ENCODE peak calls at places on chromosomes 2 and 18, in five cellular contexts. Y is stimulated activated CD8-positive, alpha-beta memory T cell treated with anti-CD3 and anti-CD28 coated beads, Interleukin-7, amount 100 ng/mL, for 24 hours; V is CD4-positive, CD25-positive, alpha-beta regulatory T cell; C is RWPE2; B is T-helper 1 cell. H is an unnamed sample.
A peak's percentile ranks its signal among the peaks of the same experiment; 100 is the strongest.

GRCh38 chr2:235495373-235496238 is 1.8 kb downstream of the AGAP1 start:
- DNase-seq in Y (no peak), V (no peak), C (no peak), B (no peak), H (no peak)

GRCh38 chr2:239291505-239292350 is 109.1 kb downstream of the HDAC4 start:
- DNase-seq in Y (no peak), V (no peak), C (peak; percentile 19), B (no peak), H (no peak)

GRCh38 chr2:97678217-97678762 is 8.8 kb downstream of the C2orf92 start:
- DNase-seq in Y (no peak), V (no peak), C (no peak), B (no peak), H (no peak)

GRCh38 chr2:147242445-147242844 is 602.4 kb upstream of the ACVR2A start:
- DNase-seq in Y (no peak), V (no peak), C (no peak), B (no peak), H (no peak)

GRCh38 chr2:25885933-25886332 is 7.6 kb upstream of the ASXL2 start:
- DNase-seq in Y (no peak), V (no peak), C (no peak), B (no peak), H (no peak)

GRCh38 chr2:30410217-30410616 is 36.8 kb upstream of the LCLAT1 start:
- DNase-seq in Y (no peak), V (no peak), C (no peak), B (no peak), H (no peak)

GRCh38 chr2:74405994-74406583 is 15.3 kb downstream of the C2orf81 start:
- DNase-seq in Y (no peak), V (no peak), C (no peak), B (no peak), H (no peak)

GRCh38 chr18:62324917-62325805 is at the start of gene TNFRSF11A:
- DNase-seq in Y (no peak), V (peak; percentile 74), C (no peak), B (peak; percentile 55), H (peak; percentile 58)

GRCh38 chr18:6994719-6995430 is 122.7 kb downstream of the LAMA1 start:
- DNase-seq in Y (no peak), V (no peak), C (no peak), B (no peak), H (no peak)

GRCh38 chr2:54597153-54597827 is 126.2 kb upstream of the EML6 start:
- DNase-seq in Y (no peak), V (peak; percentile 50), C (no peak), B (no peak), H (peak; percentile 57)

GRCh38 chr18:43819873-43820272 is 542.6 kb upstream of the SYT4 start:
- DNase-seq in Y (no peak), V (no peak), C (no peak), B (no peak), H (no peak)

GRCh38 chr18:6781846-6782245 is 52.3 kb downstream of the ARHGAP28 start:
- DNase-seq in Y (no peak), V (no peak), C (no peak), B (no peak), H (no peak)

GRCh38 chr2:171598713-171599319 is 76.5 kb downstream of the CYBRD1 start:
- DNase-seq in Y (no peak), V (peak; percentile 77), C (no peak), B (peak; percentile 18), H (peak; percentile 35)

GRCh38 chr2:177171418-177171865 is 41.2 kb upstream of the HNRNPA3 start:
- DNase-seq in Y (no peak), V (no peak), C (no peak), B (no peak), H (no peak)

GRCh38 chr18:79321625-79322024 is 74.1 kb upstream of the NFATC1 start:
- DNase-seq in Y (no peak), V (no peak), C (no peak), B (no peak), H (no peak)

GRCh38 chr2:71389379-71390072 is 57.9 kb downstream of the ZNF638 start:
- DNase-seq in Y (no peak), V (no peak), C (no peak), B (no peak), H (no peak)

GRCh38 chr2:46826898-46827245 is 88.7 kb downstream of the MCFD2 start:
- DNase-seq in Y (no peak), V (no peak), C (no peak), B (no peak), H (no peak)

GRCh38 chr2:185385157-185385556 is 353.4 kb upstream of the FSIP2 start:
- DNase-seq in Y (no peak), V (no peak), C (no peak), B (no peak), H (no peak)

GRCh38 chr18:80096032-80096565 is 13.0 kb upstream of the ADNP2 start:
- DNase-seq in Y (no peak), V (no peak), C (no peak), B (no peak), H (no peak)

GRCh38 chr2:215028231-215028630 is 110.2 kb downstream of the ABCA12 start:
- DNase-seq in Y (no peak), V (no peak), C (no peak), B (no peak), H (no peak)

GRCh38 chr2:121530210-121530562 is 494 bp upstream of the RNU4ATAC start:
- DNase-seq in Y (peak; percentile 14), V (no peak), C (peak; percentile 84), B (no peak), H (no peak)

GRCh38 chr2:143344780-143345179 is 215.6 kb downstream of the ARHGAP15 start:
- DNase-seq in Y (no peak), V (no peak), C (no peak), B (no peak), H (no peak)

GRCh38 chr2:15730545-15731212 is 139.0 kb downstream of the DDX1 start:
- DNase-seq in Y (no peak), V (no peak), C (peak; percentile 93), B (no peak), H (no peak)

GRCh38 chr2:37688771-37689468 is 17.5 kb upstream of the CDC42EP3 start:
- DNase-seq in Y (no peak), V (no peak), C (peak; percentile 79), B (no peak), H (no peak)

GRCh38 chr2:97751752-97752151 is 38.4 kb downstream of the ZAP70 start:
- DNase-seq in Y (no peak), V (no peak), C (peak; percentile 8), B (no peak), H (no peak)

GRCh38 chr2:20224191-20224715 is 677 bp downstream of the SDC1 start:
- DNase-seq in Y (no peak), V (no peak), C (peak; percentile 66), B (no peak), H (no peak)

GRCh38 chr2:149650006-149650405 is 62.4 kb upstream of the MMADHC start:
- DNase-seq in Y (no peak), V (no peak), C (no peak), B (no peak), H (no peak)

GRCh38 chr2:234479465-234479864 is 17.4 kb downstream of the ARL4C start:
- DNase-seq in Y (no peak), V (no peak), C (no peak), B (no peak), H (no peak)

GRCh38 chr2:9004338-9005204 is 1.1 kb upstream of the MBOAT2 start:
- DNase-seq in Y (no peak), V (no peak), C (no peak), B (peak; percentile 2), H (no peak)

GRCh38 chr2:2840101-2840531 is 509.0 kb upstream of the MYT1L start:
- DNase-seq in Y (no peak), V (no peak), C (no peak), B (no peak), H (no peak)

H was measured in immature natural killer cell.